ENCODE peak calls at places on chromosomes 7 and 10, in seven cellular contexts. P is PC-3, O is WERI-Rb-1, K is HL-60, I is neuronal stem cell, W is RWPE1, X is substantia nigra. S is an unnamed sample.

GRCh38 chr7:25098096-25099046 is 26.7 kb downstream of the CYCS start:
- DNase-seq in O (peak), W (peak), K (no peak), P (peak), X (peak), I (peak), S (peak)

GRCh38 chr10:121709674-121710073 is 111.4 kb upstream of the FGFR2 start:
- DNase-seq in P (no peak), O (no peak), I (no peak), W (no peak), K (no peak), X (no peak), S (no peak)

GRCh38 chr7:68699090-68699711 is 899.1 kb upstream of the AUTS2 start:
- DNase-seq in P (no peak), X (no peak), I (no peak), K (no peak), W (no peak), O (no peak), S (no peak)

GRCh38 chr7:8211725-8212096 is 50.3 kb downstream of the ICA1 start:
- DNase-seq in W (no peak), I (no peak), O (no peak), P (no peak), K (peak), X (no peak), S (no peak)

GRCh38 chr7:53119514-53119933 is 84.1 kb downstream of the POM121L12 start:
- DNase-seq in P (no peak), I (no peak), W (no peak), X (no peak), K (no peak), O (no peak), S (no peak)

GRCh38 chr10:16913266-16913665 is 96.0 kb upstream of the RSU1 start:
- DNase-seq in I (no peak), W (no peak), X (no peak), O (no peak), P (no peak), K (no peak), S (no peak)

GRCh38 chr10:78923644-78924318 is 145.0 kb upstream of the ZMIZ1 start:
- DNase-seq in X (no peak), K (no peak), W (no peak), P (peak), O (no peak), I (no peak), S (no peak)

GRCh38 chr10:43968076-43968475 is 319.4 kb upstream of the ZNF32 start:
- DNase-seq in O (no peak), I (no peak), P (no peak), K (no peak), W (no peak), X (no peak), S (no peak)

GRCh38 chr7:155918720-155919399 is 106.6 kb upstream of the SHH start:
- DNase-seq in X (no peak), O (no peak), K (no peak), P (peak), W (peak), I (no peak), S (no peak)

GRCh38 chr7:43584200-43584586 is 1.3 kb downstream of the STK17A start:
- DNase-seq in I (no peak), W (no peak), X (no peak), O (no peak), K (no peak), P (peak), S (peak)

GRCh38 chr7:32066441-32066840 is 3.8 kb downstream of the PDE1C start:
- DNase-seq in X (no peak), I (no peak), K (no peak), O (no peak), P (no peak), W (no peak), S (no peak)

GRCh38 chr10:60394444-60394843 is 4.8 kb upstream of the ANK3 start:
- DNase-seq in I (no peak), X (no peak), K (no peak), P (no peak), W (no peak), O (no peak), S (no peak)
- H3K27ac ChIP-seq in I (no peak), X (peak), K (no peak), P (no peak), W (no peak), O (no peak), S (no peak)

DNA sequence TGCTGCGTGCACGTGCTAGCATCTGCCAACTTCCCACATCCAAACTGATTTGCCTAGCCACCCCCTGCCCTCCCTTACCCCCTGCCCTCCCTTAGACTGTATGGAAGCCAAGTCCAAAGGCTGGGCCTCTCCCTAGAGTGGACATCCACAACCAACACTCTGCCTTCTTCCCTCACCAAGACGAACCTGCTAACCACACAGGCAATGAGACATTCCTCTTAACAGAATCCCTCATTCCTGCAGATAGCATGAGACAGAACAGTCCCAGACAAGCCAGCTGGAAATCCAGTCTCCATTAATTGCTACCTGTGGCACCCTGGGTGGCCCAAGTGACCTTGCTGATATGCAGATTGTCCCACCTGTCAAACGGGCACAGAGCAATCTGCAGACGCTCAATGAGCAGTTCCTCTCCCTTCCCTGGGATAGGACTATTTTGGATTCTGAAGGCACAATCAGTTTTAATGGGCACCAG is 108.2 kb downstream of the C10orf90 start:
- DNase-seq in W (no peak), P (no peak), X (no peak), I (no peak), O (no peak), K (no peak), S (no peak)
- H3K27ac ChIP-seq in W (no peak), P (no peak), X (peak), I (peak), O (no peak), K (no peak), S (no peak)

DNA sequence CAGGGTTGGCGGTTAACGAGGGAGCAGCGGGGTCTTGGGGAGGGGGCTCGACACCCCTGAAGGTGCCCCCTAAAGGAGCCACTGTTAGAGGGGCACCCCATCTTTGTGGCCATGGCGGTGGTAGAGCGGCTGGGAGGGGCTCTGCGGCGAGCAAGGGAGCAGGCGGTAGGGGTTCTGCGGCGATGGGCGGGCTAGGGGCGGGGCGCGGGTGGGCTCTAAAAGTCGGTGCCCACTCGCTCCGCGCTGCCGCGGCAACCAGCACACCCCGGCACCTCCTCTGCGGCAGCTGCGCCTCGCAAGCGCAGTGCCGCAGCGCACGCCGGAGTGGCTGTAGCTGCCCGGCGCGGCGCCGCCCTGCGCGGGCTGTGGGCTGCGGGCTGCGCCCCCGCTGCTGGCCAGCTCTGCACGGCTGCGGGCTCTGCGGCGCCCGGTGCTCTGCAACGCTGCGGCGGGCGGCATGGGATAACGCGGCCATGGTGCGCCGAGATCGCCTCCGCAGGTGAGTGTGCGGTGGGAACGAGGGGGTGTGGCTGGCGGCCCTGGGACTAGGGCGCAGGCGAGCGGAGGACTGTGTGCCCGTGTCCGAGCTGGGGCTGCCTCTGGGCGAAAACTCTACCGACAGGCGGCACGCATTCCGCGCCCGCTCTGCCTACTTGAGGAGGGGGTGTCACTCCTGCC is at the start of gene MEST:
- DNase-seq in P (no peak), W (no peak), I (no peak), X (no peak), K (no peak), O (no peak), S (peak)
- H3K27ac ChIP-seq in P (no peak), W (no peak), I (peak), X (no peak), K (no peak), O (no peak), S (no peak)

GRCh38 chr10:6494934-6495592 is 85.0 kb downstream of the PRKCQ start:
- DNase-seq in P (no peak), X (no peak), K (no peak), W (no peak), I (no peak), O (no peak), S (no peak)
- H3K27ac ChIP-seq in P (no peak), X (no peak), K (no peak), W (no peak), I (no peak), O (no peak), S (no peak)

DNA sequence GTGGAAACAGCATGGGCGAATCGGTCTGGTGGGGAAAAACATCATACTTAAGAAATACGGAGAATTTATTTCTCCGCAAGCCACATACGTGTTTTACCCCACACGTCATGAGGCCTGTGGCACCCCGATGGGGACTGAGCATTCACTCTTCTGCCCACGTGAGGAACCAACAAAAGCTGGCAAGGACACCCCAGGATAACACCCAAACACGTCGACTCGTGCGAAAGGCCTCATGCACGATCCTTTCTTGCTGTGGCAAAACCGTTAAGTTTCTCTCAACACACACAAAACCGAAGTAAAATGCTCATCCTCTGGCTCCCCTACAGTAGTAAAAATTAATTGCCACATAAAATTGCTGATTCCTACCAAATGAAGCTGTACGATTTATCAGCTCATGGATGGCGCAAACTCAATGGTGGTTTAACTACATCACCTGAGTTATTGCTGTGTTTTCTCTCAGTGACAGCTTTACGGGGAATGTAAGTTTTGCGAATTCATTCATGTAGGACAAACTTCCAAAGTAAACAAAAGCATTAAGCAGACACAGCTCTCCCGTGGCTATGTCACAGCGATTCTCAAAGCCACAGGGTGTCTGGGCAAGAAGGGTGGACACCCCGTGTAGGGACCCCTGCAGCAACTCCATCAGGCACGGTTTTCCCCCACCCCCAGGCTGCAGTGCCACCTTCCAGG is 97.0 kb downstream of the CTBP2 start:
- DNase-seq in K (no peak), W (no peak), X (no peak), P (no peak), O (no peak), I (no peak), S (no peak)
- H3K27ac ChIP-seq in K (no peak), W (peak), X (peak), P (peak), O (no peak), I (no peak), S (no peak)